ENCODE peak calls at places on chromosomes 16 and 17, in four cellular contexts. One of them, this sample, is unnamed.

GRCh38 chr17:67386965-67387551 is 10.0 kb downstream of the PITPNC1 start:
- DNase-seq in SK-N-SH: peak; percentile 86
- DNase-seq in GM12878: no peak
- DNase-seq in K562: peak; percentile 70
- DNase-seq in this sample: no peak

GRCh38 chr17:19346351-19347255 is 15.9 kb downstream of the B9D1 start:
- DNase-seq in K562: peak; percentile 74
- DNase-seq in GM12878: no peak
- DNase-seq in SK-N-SH: no peak
- DNase-seq in this sample: no peak

GRCh38 chr17:17729620-17730249 is 48.5 kb downstream of the RAI1 start:
- DNase-seq in GM12878: no peak
- DNase-seq in SK-N-SH: peak; percentile 73
- DNase-seq in K562: peak; percentile 44
- DNase-seq in this sample: no peak

GRCh38 chr17:50719924-50720805 is 762 bp downstream of the LUC7L3 start:
- DNase-seq in K562: peak; percentile 12
- DNase-seq in SK-N-SH: no peak
- DNase-seq in GM12878: no peak
- DNase-seq in this sample: no peak

GRCh38 chr16:21566891-21567414 is 32.4 kb upstream of the METTL9 start:
- DNase-seq in GM12878: no peak
- DNase-seq in K562: no peak
- DNase-seq in SK-N-SH: no peak
- DNase-seq in this sample: no peak

GRCh38 chr17:40329981-40330794 is 21.2 kb downstream of the RARA start:
- DNase-seq in SK-N-SH: peak; percentile 67
- DNase-seq in K562: no peak
- DNase-seq in GM12878: no peak
- DNase-seq in this sample: no peak

GRCh38 chr17:4856937-4857314 is 23.8 kb downstream of the MINK1 start:
- DNase-seq in K562: no peak
- DNase-seq in SK-N-SH: no peak
- DNase-seq in GM12878: no peak
- DNase-seq in this sample: no peak

GRCh38 chr16:89241187-89242003 is 23.9 kb downstream of the ZNF778 start:
- DNase-seq in GM12878: peak; percentile 57
- DNase-seq in SK-N-SH: peak; percentile 87
- DNase-seq in K562: peak; percentile 86
- DNase-seq in this sample: peak; percentile 75

GRCh38 chr16:55949518-55949917 is 74.3 kb upstream of the CES5A start:
- DNase-seq in GM12878: no peak
- DNase-seq in SK-N-SH: no peak
- DNase-seq in K562: no peak
- DNase-seq in this sample: no peak

GRCh38 chr16:82059983-82060421 is 24.9 kb downstream of the HSD17B2 start:
- DNase-seq in K562: no peak
- DNase-seq in GM12878: no peak
- DNase-seq in SK-N-SH: no peak
- DNase-seq in this sample: no peak

GRCh38 chr17:79085154-79085920 is 10.7 kb downstream of the ENGASE start:
- DNase-seq in GM12878: no peak
- DNase-seq in SK-N-SH: no peak
- DNase-seq in K562: no peak
- DNase-seq in this sample: no peak

GRCh38 chr16:14362774-14363371 is 267.2 kb downstream of the PARN start:
- DNase-seq in GM12878: no peak
- DNase-seq in SK-N-SH: no peak
- DNase-seq in K562: no peak
- DNase-seq in this sample: no peak

GRCh38 chr16:17556276-17557052 is 85.7 kb upstream of the XYLT1 start:
- DNase-seq in K562: peak; percentile 27
- DNase-seq in SK-N-SH: peak; percentile 58
- DNase-seq in GM12878: no peak
- DNase-seq in this sample: no peak

GRCh38 chr17:307741-308507 is 44.7 kb downstream of the RPH3AL start:
- DNase-seq in SK-N-SH: no peak
- DNase-seq in GM12878: no peak
- DNase-seq in K562: no peak
- DNase-seq in this sample: no peak

GRCh38 chr17:57606111-57606875 is 138.8 kb downstream of the CCDC182 start:
- DNase-seq in SK-N-SH: no peak
- DNase-seq in K562: no peak
- DNase-seq in GM12878: no peak
- DNase-seq in this sample: no peak

GRCh38 chr17:78127240-78127887 is 1.2 kb downstream of the TMC6 start:
- DNase-seq in GM12878: no peak
- DNase-seq in SK-N-SH: peak; percentile 58
- DNase-seq in K562: peak; percentile 86
- DNase-seq in this sample: no peak

GRCh38 chr17:7825206-7825980 is 8.6 kb upstream of the KDM6B start:
- DNase-seq in K562: peak; percentile 29
- DNase-seq in SK-N-SH: peak; percentile 69
- DNase-seq in GM12878: no peak
- DNase-seq in this sample: no peak

GRCh38 chr17:30433514-30433913 is 43.7 kb upstream of the GOSR1 start:
- DNase-seq in K562: peak; percentile 66
- DNase-seq in SK-N-SH: no peak
- DNase-seq in GM12878: no peak
- DNase-seq in this sample: no peak

GRCh38 chr17:49548506-49549310 is 27.0 kb upstream of the NXPH3 start:
- DNase-seq in SK-N-SH: peak; percentile 73
- DNase-seq in K562: peak; percentile 65
- DNase-seq in GM12878: no peak
- DNase-seq in this sample: no peak

GRCh38 chr16:81210807-81211206 is 27.7 kb upstream of the BCO1 start:
- DNase-seq in K562: no peak
- DNase-seq in SK-N-SH: no peak
- DNase-seq in GM12878: no peak
- DNase-seq in this sample: no peak

GRCh38 chr16:4660454-4661007 is 32.8 kb upstream of the NUDT16L1 start:
- DNase-seq in GM12878: no peak
- DNase-seq in SK-N-SH: peak; percentile 50
- DNase-seq in K562: peak; percentile 19
- DNase-seq in this sample: no peak

GRCh38 chr16:10332301-10332700 is 53.6 kb upstream of the ATF7IP2 start:
- DNase-seq in K562: no peak
- DNase-seq in SK-N-SH: no peak
- DNase-seq in GM12878: no peak
- DNase-seq in this sample: no peak

GRCh38 chr16:67673712-67674580 is 7.3 kb downstream of the C16orf86 start:
- DNase-seq in GM12878: no peak
- DNase-seq in K562: no peak
- DNase-seq in SK-N-SH: peak; percentile 66
- DNase-seq in this sample: no peak

GRCh38 chr16:89870440-89870839 is 3.0 kb upstream of the TCF25 start:
- DNase-seq in GM12878: no peak
- DNase-seq in K562: no peak
- DNase-seq in SK-N-SH: no peak
- DNase-seq in this sample: no peak

GRCh38 chr16:14958970-14959369 is 15.9 kb upstream of the PDXDC1 start:
- DNase-seq in GM12878: no peak
- DNase-seq in K562: no peak
- DNase-seq in SK-N-SH: no peak
- DNase-seq in this sample: peak; percentile 33

GRCh38 chr17:70868134-70868533 is 698.8 kb downstream of the KCNJ2 start:
- DNase-seq in SK-N-SH: no peak
- DNase-seq in K562: no peak
- DNase-seq in GM12878: no peak
- DNase-seq in this sample: no peak

DNA sequence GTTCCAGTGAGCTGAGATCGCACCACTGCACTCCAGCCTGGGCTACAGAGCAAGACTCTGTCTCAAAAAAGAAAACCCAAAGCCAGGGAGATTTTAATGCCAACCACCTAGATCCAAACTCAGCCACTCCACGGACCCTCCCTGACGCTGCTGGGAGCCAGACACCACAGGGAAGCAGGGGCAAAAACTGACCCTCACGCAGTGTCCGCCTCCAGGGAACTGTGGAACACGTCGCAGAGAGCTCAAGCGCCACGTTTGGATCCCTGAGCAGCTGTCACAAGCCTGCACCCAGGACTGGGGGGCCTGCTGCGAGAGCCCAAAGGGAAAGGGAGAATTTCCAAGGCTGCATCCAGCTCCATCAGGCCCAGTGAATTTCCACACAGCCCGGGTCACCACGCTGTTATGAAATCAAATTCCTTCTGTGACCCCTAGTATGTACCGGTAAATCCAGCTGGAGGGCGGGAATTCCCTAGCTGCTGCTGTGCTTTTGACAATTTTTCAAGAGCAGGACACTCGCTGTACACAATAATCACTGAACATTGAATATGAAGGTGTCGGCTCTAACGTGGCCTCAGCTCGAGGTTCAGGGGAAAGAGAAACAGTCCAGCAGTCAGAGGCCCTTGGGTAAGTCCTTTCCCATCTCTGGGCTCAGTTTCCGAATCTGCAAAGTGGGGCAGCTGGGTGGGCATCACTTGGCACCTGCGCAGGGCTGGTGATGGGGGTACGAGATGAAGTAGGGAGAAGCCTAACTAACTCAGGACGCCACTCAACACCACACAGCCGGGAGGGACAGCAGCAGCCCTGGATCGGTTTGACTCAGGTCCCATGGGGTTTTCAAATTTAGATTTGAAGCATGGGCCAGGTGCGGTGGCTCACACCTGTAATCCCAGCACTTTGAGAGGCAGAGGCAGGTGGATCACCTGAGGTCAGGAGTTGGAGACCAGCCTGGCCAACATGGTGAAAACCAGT is 8.6 kb downstream of the CARHSP1 start:
- DNase-seq in K562: no peak
- DNase-seq in SK-N-SH: no peak
- DNase-seq in GM12878: no peak
- DNase-seq in this sample: no peak
- TF ChIP-seq NRF1 in K562: no peak
- TF ChIP-seq NRF1 in SK-N-SH: no peak
- TF ChIP-seq NRF1 in GM12878: no peak
- TF ChIP-seq NRF1 in this sample: no peak

GRCh38 chr16:66325977-66326376 is 40.5 kb upstream of the CDH5 start:
- DNase-seq in K562: no peak
- DNase-seq in GM12878: no peak
- DNase-seq in SK-N-SH: no peak
- DNase-seq in this sample: no peak

GRCh38 chr16:66322174-66322573 is 44.3 kb upstream of the CDH5 start:
- DNase-seq in K562: no peak
- DNase-seq in GM12878: no peak
- DNase-seq in SK-N-SH: no peak
- DNase-seq in this sample: no peak

GRCh38 chr16:66324785-66325184 is 41.7 kb upstream of the CDH5 start:
- DNase-seq in GM12878: no peak
- DNase-seq in SK-N-SH: peak; percentile 79
- DNase-seq in K562: peak; percentile 29
- DNase-seq in this sample: peak; percentile 21

GRCh38 chr16:66328282-66328681 is 38.2 kb upstream of the CDH5 start:
- DNase-seq in SK-N-SH: no peak
- DNase-seq in K562: no peak
- DNase-seq in GM12878: no peak
- DNase-seq in this sample: no peak

GRCh38 chr16:66326995-66327513 is 39.4 kb upstream of the CDH5 start:
- DNase-seq in SK-N-SH: no peak
- DNase-seq in GM12878: no peak
- DNase-seq in K562: peak; percentile 63
- DNase-seq in this sample: no peak
- TF ChIP-seq NRF1 in SK-N-SH: no peak
- TF ChIP-seq NRF1 in GM12878: no peak
- TF ChIP-seq NRF1 in K562: peak; percentile 48
- TF ChIP-seq NRF1 in this sample: no peak

GRCh38 chr16:66036162-66036561 is 330.3 kb upstream of the CDH5 start:
- DNase-seq in SK-N-SH: no peak
- DNase-seq in GM12878: no peak
- DNase-seq in K562: no peak
- DNase-seq in this sample: no peak
- TF ChIP-seq NRF1 in SK-N-SH: no peak
- TF ChIP-seq NRF1 in GM12878: no peak
- TF ChIP-seq NRF1 in K562: no peak
- TF ChIP-seq NRF1 in this sample: no peak

GRCh38 chr16:74652249-74652648 is 14.4 kb downstream of the RFWD3 start:
- DNase-seq in GM12878: no peak
- DNase-seq in SK-N-SH: no peak
- DNase-seq in K562: no peak
- DNase-seq in this sample: no peak

GRCh38 chr16:74651841-74652240 is 14.8 kb downstream of the RFWD3 start:
- DNase-seq in SK-N-SH: no peak
- DNase-seq in GM12878: no peak
- DNase-seq in K562: no peak
- DNase-seq in this sample: no peak

GRCh38 chr16:74654536-74654935 is 12.1 kb downstream of the RFWD3 start:
- DNase-seq in SK-N-SH: no peak
- DNase-seq in K562: no peak
- DNase-seq in GM12878: no peak
- DNase-seq in this sample: no peak

DNA sequence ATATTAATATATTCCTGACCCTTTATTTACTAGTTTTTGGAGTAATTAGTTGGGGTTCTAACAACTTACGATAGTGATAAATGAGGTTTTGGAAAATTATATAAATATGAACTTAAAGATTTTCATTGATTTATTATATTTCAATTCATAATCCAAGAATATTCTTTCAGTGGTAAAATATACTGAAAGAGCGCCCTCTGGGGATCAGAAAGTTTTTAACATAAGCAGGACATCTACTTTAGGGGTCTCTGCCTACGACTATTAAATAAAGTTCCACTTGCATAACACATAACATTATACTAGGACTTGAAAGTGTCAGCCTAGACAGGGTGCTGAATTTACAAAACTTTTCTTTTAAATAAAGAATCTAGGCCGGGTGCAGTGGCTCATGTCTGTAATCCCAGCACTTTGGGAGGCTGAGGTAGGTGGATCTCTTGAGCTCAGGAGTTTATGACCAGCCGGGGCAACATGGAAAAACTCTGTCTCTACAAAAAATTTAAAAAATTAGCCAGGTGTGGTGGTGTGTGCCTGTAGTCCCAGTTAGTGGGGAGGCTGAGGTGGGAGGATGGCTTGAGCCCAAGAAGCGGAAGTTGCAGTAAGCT is 15.6 kb downstream of the RFWD3 start:
- DNase-seq in K562: peak; percentile 19
- DNase-seq in SK-N-SH: peak; percentile 31
- DNase-seq in GM12878: no peak
- DNase-seq in this sample: no peak
- TF ChIP-seq NRF1 in K562: no peak
- TF ChIP-seq NRF1 in SK-N-SH: no peak
- TF ChIP-seq NRF1 in GM12878: no peak
- TF ChIP-seq NRF1 in this sample: no peak

GRCh38 chr17:83062818-83063671 is 16.4 kb upstream of the METRNL start:
- DNase-seq in SK-N-SH: peak; percentile 36
- DNase-seq in K562: no peak
- DNase-seq in GM12878: no peak
- DNase-seq in this sample: no peak
- TF ChIP-seq NRF1 in SK-N-SH: no peak
- TF ChIP-seq NRF1 in K562: no peak
- TF ChIP-seq NRF1 in GM12878: no peak
- TF ChIP-seq NRF1 in this sample: no peak

This sample was measured in H1.